ENCODE peak calls at places on chromosomes 13 and 19, in eight cellular contexts. K, I, J, H, B, X, N and E are unnamed samples. For H3K4me1, the result is how much of the 10 kb centered on the place peaks cover.

GRCh38 chr13:110722971-110723370 is 9.5 kb downstream of the ING1 start:
- DNase-seq in K (no peak), I (no peak), J (no peak), H (no peak), B (no peak), X (no peak), N (no peak), E (no peak)

GRCh38 chr19:58575183-58576041 is 2.3 kb upstream of the MZF1 start:
- DNase-seq in K (no peak), I (peak), J (peak), H (peak), B (peak), X (peak), N (peak), E (peak)

GRCh38 chr19:17526922-17527321 is 15.5 kb downstream of the PGLS start:
- DNase-seq in K (no peak), I (no peak), J (no peak), H (no peak), B (no peak), X (no peak), N (no peak), E (no peak)

GRCh38 chr13:41915096-41915495 is 45.8 kb downstream of the VWA8 start:
- DNase-seq in K (no peak), I (no peak), J (no peak), H (no peak), B (no peak), X (no peak), N (no peak), E (no peak)

GRCh38 chr19:20167020-20167644 is at the start of gene ZNF486:
- DNase-seq in K (peak), I (peak), J (peak), H (peak), B (peak), X (peak), N (peak), E (peak)

GRCh38 chr19:9793051-9793591 is 24.6 kb upstream of the ZNF846 start:
- DNase-seq in K (no peak), I (peak), J (no peak), H (peak), B (peak), X (peak), N (peak), E (peak)

GRCh38 chr19:11240008-11240444 is 607 bp downstream of the ANGPTL8 start:
- DNase-seq in K (no peak), I (no peak), J (no peak), H (no peak), B (no peak), X (no peak), N (no peak), E (no peak)

GRCh38 chr19:32206065-32206464 is 139.3 kb upstream of the ZNF507 start:
- DNase-seq in K (no peak), I (no peak), J (no peak), H (no peak), B (no peak), X (no peak), N (no peak), E (no peak)

GRCh38 chr13:34320084-34320483 is 502.1 kb downstream of the RFC3 start:
- DNase-seq in K (no peak), I (no peak), J (no peak), H (no peak), B (no peak), X (no peak), N (no peak), E (no peak)

GRCh38 chr19:39106201-39106600 is 19.4 kb upstream of the PAK4 start:
- DNase-seq in K (no peak), I (no peak), J (no peak), H (no peak), B (no peak), X (no peak), N (no peak), E (no peak)

GRCh38 chr19:41521860-41522555 is 54.0 kb upstream of the CEACAM21 start:
- DNase-seq in K (no peak), I (no peak), J (no peak), H (no peak), B (no peak), X (no peak), N (no peak), E (peak)

GRCh38 chr13:114203536-114203935 is 24.5 kb downstream of the CFAP97D2 start:
- DNase-seq in K (no peak), I (no peak), J (no peak), H (no peak), B (no peak), X (no peak), N (no peak), E (no peak)

GRCh38 chr13:48574036-48574796 is 41.3 kb upstream of the RCBTB2 start:
- DNase-seq in K (no peak), I (no peak), J (no peak), H (no peak), B (no peak), X (no peak), N (no peak), E (no peak)

GRCh38 chr13:48571121-48571901 is 38.4 kb upstream of the RCBTB2 start:
- DNase-seq in K (no peak), I (no peak), J (no peak), H (peak), B (no peak), X (no peak), N (no peak), E (no peak)

GRCh38 chr13:48573213-48573612 is 40.3 kb upstream of the RCBTB2 start:
- DNase-seq in K (no peak), I (no peak), J (no peak), H (no peak), B (no peak), X (no peak), N (no peak), E (no peak)

GRCh38 chr13:48567521-48568331 is 34.8 kb upstream of the RCBTB2 start:
- DNase-seq in K (no peak), I (no peak), J (no peak), H (peak), B (no peak), X (no peak), N (no peak), E (no peak)

DNA sequence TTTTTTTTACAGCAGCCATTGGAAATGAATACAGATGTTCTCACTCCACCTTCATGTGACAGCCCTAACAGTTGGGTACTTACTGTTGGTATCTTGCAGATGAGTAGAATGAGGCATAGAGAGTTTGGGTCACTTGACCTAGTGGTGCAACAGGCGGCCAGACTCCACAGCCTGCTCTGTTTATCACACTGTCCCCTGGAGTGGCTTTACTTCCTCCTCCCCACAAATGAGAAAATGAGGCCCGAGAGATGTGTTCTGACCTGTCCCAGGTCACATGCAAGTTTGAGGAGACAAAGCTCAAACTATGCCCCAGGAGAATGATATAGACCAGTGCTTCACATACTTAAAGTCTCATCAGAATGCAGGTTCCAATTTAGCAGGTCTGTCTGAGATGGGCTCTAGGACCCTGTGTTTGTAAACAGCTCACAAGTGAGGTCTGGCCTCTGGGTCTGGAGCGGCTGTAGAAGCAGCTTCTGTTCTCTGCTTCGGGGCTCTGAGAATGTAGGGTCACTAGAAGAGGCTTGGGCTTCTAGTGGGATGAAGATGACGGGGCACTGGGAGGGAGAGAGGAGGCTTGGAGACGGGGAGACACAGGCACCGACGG is 37.4 kb upstream of the RCBTB2 start:
- DNase-seq in K (no peak), I (no peak), J (no peak), H (no peak), B (no peak), X (peak), N (no peak), E (no peak)
- H3K4me1 ChIP-seq in K (under half), I (under half), J (under half), H (under half), B (under half), X (under half), N (half or more), E (under half)

GRCh38 chr13:100815476-100816046 is 141.0 kb upstream of the TMTC4 start:
- DNase-seq in K (no peak), I (no peak), J (no peak), H (no peak), B (no peak), X (no peak), N (no peak), E (no peak)
- H3K4me1 ChIP-seq in K (under half), I (under half), J (under half), H (under half), B (under half), X (under half), N (under half), E (under half)

GRCh38 chr13:79528356-79528755 is 47.4 kb downstream of the NDFIP2 start:
- DNase-seq in K (no peak), I (no peak), J (no peak), H (no peak), B (no peak), X (no peak), N (no peak), E (no peak)
- H3K4me1 ChIP-seq in K (under half), I (under half), J (under half), H (under half), B (under half), X (under half), N (under half), E (under half)

GRCh38 chr13:51589793-51590192 is 5.5 kb downstream of the WDFY2 start:
- DNase-seq in K (no peak), I (no peak), J (no peak), H (no peak), B (no peak), X (no peak), N (no peak), E (no peak)

GRCh38 chr13:51588406-51588949 is 4.2 kb downstream of the WDFY2 start:
- DNase-seq in K (no peak), I (no peak), J (no peak), H (peak), B (peak), X (no peak), N (no peak), E (no peak)

GRCh38 chr13:51590231-51590630 is 6.0 kb downstream of the WDFY2 start:
- DNase-seq in K (no peak), I (no peak), J (no peak), H (no peak), B (no peak), X (no peak), N (no peak), E (no peak)

GRCh38 chr13:51594432-51594831 is 10.2 kb downstream of the WDFY2 start:
- DNase-seq in K (no peak), I (no peak), J (no peak), H (no peak), B (peak), X (no peak), N (no peak), E (no peak)

GRCh38 chr13:51590966-51591627 is 6.8 kb downstream of the WDFY2 start:
- DNase-seq in K (peak), I (no peak), J (no peak), H (peak), B (peak), X (no peak), N (no peak), E (no peak)
- H3K4me1 ChIP-seq in K (half or more), I (under half), J (under half), H (under half), B (under half), X (under half), N (under half), E (under half)

GRCh38 chr19:15291089-15291488 is 41.2 kb downstream of the BRD4 start:
- DNase-seq in K (no peak), I (no peak), J (peak), H (no peak), B (no peak), X (no peak), N (no peak), E (no peak)

GRCh38 chr19:15288146-15288963 is 44.0 kb downstream of the BRD4 start:
- DNase-seq in K (no peak), I (no peak), J (no peak), H (no peak), B (no peak), X (peak), N (no peak), E (no peak)

GRCh38 chr19:15291666-15292065 is 40.7 kb downstream of the BRD4 start:
- DNase-seq in K (no peak), I (no peak), J (no peak), H (no peak), B (no peak), X (no peak), N (no peak), E (no peak)

GRCh38 chr19:15290149-15290548 is 42.2 kb downstream of the BRD4 start:
- DNase-seq in K (no peak), I (no peak), J (no peak), H (no peak), B (no peak), X (no peak), N (no peak), E (no peak)

DNA sequence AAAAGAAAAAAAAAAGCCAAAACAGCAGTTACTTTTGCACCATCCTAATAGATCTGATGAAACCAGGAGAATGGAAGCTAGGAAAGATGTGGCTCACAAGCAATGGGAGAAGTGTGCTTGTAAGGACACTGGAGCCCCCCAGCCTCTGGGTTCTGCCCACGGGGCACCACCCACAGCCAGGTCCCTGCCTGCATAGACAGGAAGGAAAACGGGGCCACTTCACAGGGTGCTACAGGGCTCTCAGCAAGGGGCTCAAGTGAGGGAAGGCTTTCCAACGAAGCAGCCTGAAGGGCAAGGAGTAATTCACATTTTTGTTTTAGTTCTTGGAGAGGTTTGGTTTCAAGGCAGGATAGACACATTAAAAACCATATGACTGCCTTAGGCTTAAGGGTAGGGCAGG is 42.7 kb downstream of the BRD4 start:
- DNase-seq in K (no peak), I (no peak), J (peak), H (no peak), B (no peak), X (no peak), N (no peak), E (no peak)
- H3K4me1 ChIP-seq in K (under half), I (under half), J (half or more), H (half or more), B (under half), X (half or more), N (half or more), E (half or more)

GRCh38 chr19:2171349-2172145 is 7.8 kb downstream of the DOT1L start:
- DNase-seq in K (no peak), I (peak), J (no peak), H (peak), B (peak), X (no peak), N (peak), E (peak)
- H3K4me1 ChIP-seq in K (under half), I (half or more), J (under half), H (half or more), B (half or more), X (half or more), N (half or more), E (under half)

GRCh38 chr13:40617801-40618356 is 48.6 kb downstream of the FOXO1 start:
- DNase-seq in K (no peak), I (no peak), J (no peak), H (no peak), B (no peak), X (no peak), N (no peak), E (no peak)
- H3K4me1 ChIP-seq in K (under half), I (under half), J (under half), H (under half), B (under half), X (half or more), N (half or more), E (half or more)

GRCh38 chr13:32115069-32115468 is 83.5 kb downstream of the FRY start:
- DNase-seq in K (no peak), I (no peak), J (no peak), H (no peak), B (no peak), X (no peak), N (no peak), E (no peak)

GRCh38 chr13:32113564-32113963 is 82.0 kb downstream of the FRY start:
- DNase-seq in K (no peak), I (no peak), J (no peak), H (no peak), B (no peak), X (no peak), N (no peak), E (no peak)

GRCh38 chr13:32116210-32116609 is 84.6 kb downstream of the FRY start:
- DNase-seq in K (no peak), I (no peak), J (no peak), H (peak), B (no peak), X (no peak), N (no peak), E (no peak)

GRCh38 chr13:32121316-32121715 is 89.7 kb downstream of the FRY start:
- DNase-seq in K (no peak), I (no peak), J (no peak), H (no peak), B (no peak), X (no peak), N (no peak), E (no peak)

DNA sequence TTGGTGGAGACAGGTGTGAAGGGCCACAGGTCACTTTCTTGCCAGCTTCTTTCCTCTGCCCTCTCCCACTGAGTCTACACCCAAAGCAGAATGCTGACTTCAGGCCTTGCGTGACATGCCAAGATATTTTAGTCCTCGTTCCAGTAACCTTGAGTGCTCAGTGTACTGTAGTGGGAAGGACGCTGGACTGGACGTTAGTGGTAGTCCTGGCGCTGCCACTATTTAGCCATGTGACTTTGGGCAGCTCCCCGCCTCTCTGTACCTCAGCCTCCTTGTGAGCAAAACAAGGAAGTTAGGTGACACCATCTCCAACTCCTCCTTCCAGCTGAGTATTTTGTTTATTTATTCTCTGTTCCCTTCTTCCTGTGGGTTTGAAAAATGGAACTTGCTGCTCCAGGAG is 86.1 kb downstream of the FRY start:
- DNase-seq in K (no peak), I (peak), J (no peak), H (no peak), B (no peak), X (no peak), N (peak), E (no peak)
- H3K4me1 ChIP-seq in K (under half), I (under half), J (under half), H (under half), B (under half), X (under half), N (half or more), E (under half)

GRCh38 chr13:27309401-27309958 is 38.9 kb downstream of the RASL11A start:
- DNase-seq in K (no peak), I (no peak), J (no peak), H (no peak), B (no peak), X (no peak), N (no peak), E (no peak)
- H3K4me1 ChIP-seq in K (under half), I (under half), J (under half), H (under half), B (under half), X (under half), N (under half), E (under half)